ENCODE peak calls at places on chromosomes 4 and X, in eight cellular contexts. One of them, this sample, is unnamed.

GRCh38 chr4:88008624-88009235 is 1.3 kb downstream of the PKD2 start:
- DNase-seq in fibroblast of lung: peak
- DNase-seq in astrocyte of the spinal cord: peak
- DNase-seq in kidney epithelial cell: no peak
- DNase-seq in tibial artery: no peak
- DNase-seq in foreskin fibroblast: no peak
- DNase-seq in hepatocyte: no peak
- DNase-seq in K562: no peak
- DNase-seq in this sample: no peak

GRCh38 chrX:11664211-11664888 is 1.4 kb downstream of the ARHGAP6 start:
- DNase-seq in fibroblast of lung: no peak
- DNase-seq in astrocyte of the spinal cord: peak
- DNase-seq in kidney epithelial cell: no peak
- DNase-seq in tibial artery: no peak
- DNase-seq in foreskin fibroblast: no peak
- DNase-seq in hepatocyte: peak
- DNase-seq in K562: no peak
- DNase-seq in this sample: peak

GRCh38 chrX:102672876-102673275 is 21.6 kb downstream of the GPRASP1 start:
- DNase-seq in fibroblast of lung: peak
- DNase-seq in astrocyte of the spinal cord: no peak
- DNase-seq in kidney epithelial cell: no peak
- DNase-seq in tibial artery: no peak
- DNase-seq in foreskin fibroblast: no peak
- DNase-seq in hepatocyte: no peak
- DNase-seq in K562: no peak
- DNase-seq in this sample: peak

GRCh38 chr4:173415092-173415491 is 16.2 kb upstream of the SCRG1 start:
- DNase-seq in fibroblast of lung: no peak
- DNase-seq in astrocyte of the spinal cord: no peak
- DNase-seq in kidney epithelial cell: no peak
- DNase-seq in tibial artery: no peak
- DNase-seq in foreskin fibroblast: no peak
- DNase-seq in hepatocyte: no peak
- DNase-seq in K562: no peak
- DNase-seq in this sample: peak

GRCh38 chrX:15293471-15293870 is 22.0 kb downstream of the ASB11 start:
- DNase-seq in fibroblast of lung: no peak
- DNase-seq in astrocyte of the spinal cord: no peak
- DNase-seq in kidney epithelial cell: no peak
- DNase-seq in tibial artery: no peak
- DNase-seq in foreskin fibroblast: no peak
- DNase-seq in hepatocyte: no peak
- DNase-seq in K562: no peak
- DNase-seq in this sample: no peak

GRCh38 chrX:39753296-39753996 is 344.3 kb downstream of the BCOR start:
- DNase-seq in fibroblast of lung: no peak
- DNase-seq in astrocyte of the spinal cord: no peak
- DNase-seq in kidney epithelial cell: no peak
- DNase-seq in tibial artery: no peak
- DNase-seq in foreskin fibroblast: no peak
- DNase-seq in hepatocyte: peak
- DNase-seq in K562: peak
- DNase-seq in this sample: peak

GRCh38 chrX:97006167-97006566 is 122.5 kb downstream of the RPA4 start:
- DNase-seq in fibroblast of lung: no peak
- DNase-seq in astrocyte of the spinal cord: no peak
- DNase-seq in kidney epithelial cell: no peak
- DNase-seq in tibial artery: no peak
- DNase-seq in foreskin fibroblast: no peak
- DNase-seq in hepatocyte: no peak
- DNase-seq in K562: no peak
- DNase-seq in this sample: no peak

GRCh38 chr4:2356123-2357069 is 62.0 kb downstream of the ZFYVE28 start:
- DNase-seq in fibroblast of lung: no peak
- DNase-seq in astrocyte of the spinal cord: no peak
- DNase-seq in kidney epithelial cell: no peak
- DNase-seq in tibial artery: no peak
- DNase-seq in foreskin fibroblast: no peak
- DNase-seq in hepatocyte: no peak
- DNase-seq in K562: no peak
- DNase-seq in this sample: no peak

GRCh38 chr4:95118507-95118906 is 360.8 kb downstream of the BMPR1B start:
- DNase-seq in fibroblast of lung: no peak
- DNase-seq in astrocyte of the spinal cord: no peak
- DNase-seq in kidney epithelial cell: no peak
- DNase-seq in tibial artery: no peak
- DNase-seq in foreskin fibroblast: no peak
- DNase-seq in hepatocyte: peak
- DNase-seq in K562: no peak
- DNase-seq in this sample: no peak

GRCh38 chrX:85084770-85085393 is 81.2 kb downstream of the APOOL start:
- DNase-seq in fibroblast of lung: peak
- DNase-seq in astrocyte of the spinal cord: peak
- DNase-seq in kidney epithelial cell: peak
- DNase-seq in tibial artery: no peak
- DNase-seq in foreskin fibroblast: peak
- DNase-seq in hepatocyte: peak
- DNase-seq in K562: peak
- DNase-seq in this sample: peak

GRCh38 chrX:131405497-131405896 is 116.4 kb upstream of the IGSF1 start:
- DNase-seq in fibroblast of lung: no peak
- DNase-seq in astrocyte of the spinal cord: no peak
- DNase-seq in kidney epithelial cell: no peak
- DNase-seq in tibial artery: no peak
- DNase-seq in foreskin fibroblast: no peak
- DNase-seq in hepatocyte: no peak
- DNase-seq in K562: no peak
- DNase-seq in this sample: no peak

GRCh38 chr4:177005801-177006230 is 213.1 kb upstream of the VEGFC start:
- DNase-seq in fibroblast of lung: peak
- DNase-seq in astrocyte of the spinal cord: peak
- DNase-seq in kidney epithelial cell: peak
- DNase-seq in tibial artery: no peak
- DNase-seq in foreskin fibroblast: peak
- DNase-seq in hepatocyte: no peak
- DNase-seq in K562: no peak
- DNase-seq in this sample: peak

DNA sequence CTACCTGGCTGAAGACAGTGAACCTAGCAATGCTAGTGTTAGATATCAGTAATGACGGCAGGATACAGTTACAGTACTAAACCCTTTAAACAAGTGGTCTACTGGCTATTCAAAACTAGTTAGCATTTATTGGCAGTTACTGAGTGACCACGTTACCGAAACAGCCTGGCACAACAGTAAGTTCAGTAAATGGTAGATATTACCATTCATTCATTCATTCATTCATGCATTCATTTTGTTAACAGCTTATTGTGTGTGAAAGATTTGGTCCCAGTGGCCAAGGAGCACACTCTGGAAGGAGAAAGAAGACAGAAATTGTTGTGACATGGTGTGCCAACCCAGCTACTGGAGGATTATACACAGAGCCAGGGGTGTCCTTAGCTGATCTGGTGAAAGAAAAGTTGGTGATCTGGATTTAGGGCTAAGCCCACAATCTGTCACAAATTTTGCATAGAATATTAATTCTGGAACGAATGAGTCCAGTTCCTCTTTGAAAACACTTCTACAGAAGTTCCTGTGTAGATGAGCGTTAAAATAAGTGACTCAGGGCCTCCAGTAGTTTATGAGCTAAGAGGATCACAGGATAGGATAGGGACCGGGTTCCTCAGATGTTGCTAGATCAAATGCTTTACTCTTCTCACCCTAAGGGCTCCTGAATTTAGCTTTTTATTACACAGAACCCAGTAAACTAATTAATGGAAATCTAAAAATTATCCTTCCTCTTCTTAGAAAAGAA is 179.1 kb downstream of the CBR4 start:
- DNase-seq in fibroblast of lung: no peak
- DNase-seq in astrocyte of the spinal cord: peak
- DNase-seq in kidney epithelial cell: no peak
- DNase-seq in tibial artery: no peak
- DNase-seq in foreskin fibroblast: no peak
- DNase-seq in hepatocyte: no peak
- DNase-seq in K562: no peak
- DNase-seq in this sample: peak
- H3K4me3 ChIP-seq in fibroblast of lung: peak
- H3K4me3 ChIP-seq in astrocyte of the spinal cord: peak
- H3K4me3 ChIP-seq in kidney epithelial cell: no peak
- H3K4me3 ChIP-seq in tibial artery: peak
- H3K4me3 ChIP-seq in foreskin fibroblast: peak
- H3K4me3 ChIP-seq in hepatocyte: peak
- H3K4me3 ChIP-seq in K562: no peak
- H3K4me3 ChIP-seq in this sample: no peak

GRCh38 chrX:120839506-120839905 is 36.2 kb downstream of the CT47B1 start:
- DNase-seq in fibroblast of lung: no peak
- DNase-seq in astrocyte of the spinal cord: peak
- DNase-seq in kidney epithelial cell: no peak
- DNase-seq in tibial artery: no peak
- DNase-seq in foreskin fibroblast: peak
- DNase-seq in hepatocyte: no peak
- DNase-seq in K562: no peak
- DNase-seq in this sample: peak

DNA sequence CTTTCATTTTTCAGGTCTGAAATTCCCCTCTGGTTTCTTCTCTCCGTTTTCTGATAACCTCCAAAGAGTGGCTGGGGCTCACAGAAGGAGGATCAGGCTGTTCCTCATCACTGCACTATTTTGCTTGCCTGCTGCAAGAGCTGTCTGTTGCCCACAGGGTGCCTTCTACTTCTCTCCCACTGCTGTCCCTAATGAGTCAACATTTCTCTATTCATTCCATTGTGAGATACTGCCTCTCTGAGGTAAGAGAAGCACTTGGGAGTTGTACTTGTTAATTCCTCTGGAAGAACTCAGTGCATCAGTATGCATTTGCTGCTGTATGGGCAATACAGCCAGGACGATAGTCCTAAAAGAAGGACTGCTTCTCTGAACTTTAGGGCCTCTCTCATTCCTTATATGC is 34.8 kb downstream of the CT47B1 start:
- DNase-seq in fibroblast of lung: no peak
- DNase-seq in astrocyte of the spinal cord: peak
- DNase-seq in kidney epithelial cell: no peak
- DNase-seq in tibial artery: no peak
- DNase-seq in foreskin fibroblast: peak
- DNase-seq in hepatocyte: no peak
- DNase-seq in K562: no peak
- DNase-seq in this sample: peak
- TF ChIP-seq CTCF in fibroblast of lung: no peak
- TF ChIP-seq CTCF in astrocyte of the spinal cord: no peak
- TF ChIP-seq CTCF in kidney epithelial cell: no peak
- TF ChIP-seq CTCF in tibial artery: no peak
- TF ChIP-seq CTCF in foreskin fibroblast: no peak
- TF ChIP-seq CTCF in hepatocyte: no peak
- TF ChIP-seq CTCF in K562: no peak
- TF ChIP-seq CTCF in this sample: peak

GRCh38 chr4:20017035-20017434 is 234.7 kb upstream of the SLIT2 start:
- DNase-seq in fibroblast of lung: peak
- DNase-seq in astrocyte of the spinal cord: peak
- DNase-seq in kidney epithelial cell: no peak
- DNase-seq in tibial artery: no peak
- DNase-seq in foreskin fibroblast: peak
- DNase-seq in hepatocyte: no peak
- DNase-seq in K562: no peak
- DNase-seq in this sample: peak
- H3K4me3 ChIP-seq in fibroblast of lung: no peak
- H3K4me3 ChIP-seq in astrocyte of the spinal cord: no peak
- H3K4me3 ChIP-seq in kidney epithelial cell: no peak
- H3K4me3 ChIP-seq in tibial artery: no peak
- H3K4me3 ChIP-seq in foreskin fibroblast: no peak
- H3K4me3 ChIP-seq in hepatocyte: no peak
- H3K4me3 ChIP-seq in K562: no peak
- H3K4me3 ChIP-seq in this sample: no peak

GRCh38 chr4:165360985-165361678 is 17.7 kb upstream of the CPE start:
- DNase-seq in fibroblast of lung: no peak
- DNase-seq in astrocyte of the spinal cord: no peak
- DNase-seq in kidney epithelial cell: no peak
- DNase-seq in tibial artery: no peak
- DNase-seq in foreskin fibroblast: no peak
- DNase-seq in hepatocyte: no peak
- DNase-seq in K562: no peak
- DNase-seq in this sample: no peak

GRCh38 chr4:165351359-165352130 is 24.1 kb downstream of the MSMO1 start:
- DNase-seq in fibroblast of lung: no peak
- DNase-seq in astrocyte of the spinal cord: no peak
- DNase-seq in kidney epithelial cell: no peak
- DNase-seq in tibial artery: no peak
- DNase-seq in foreskin fibroblast: no peak
- DNase-seq in hepatocyte: no peak
- DNase-seq in K562: no peak
- DNase-seq in this sample: no peak

GRCh38 chr4:165359501-165359900 is 19.3 kb upstream of the CPE start:
- DNase-seq in fibroblast of lung: peak
- DNase-seq in astrocyte of the spinal cord: no peak
- DNase-seq in kidney epithelial cell: no peak
- DNase-seq in tibial artery: no peak
- DNase-seq in foreskin fibroblast: no peak
- DNase-seq in hepatocyte: no peak
- DNase-seq in K562: no peak
- DNase-seq in this sample: peak

GRCh38 chr4:165360041-165360782 is 18.6 kb upstream of the CPE start:
- DNase-seq in fibroblast of lung: peak
- DNase-seq in astrocyte of the spinal cord: no peak
- DNase-seq in kidney epithelial cell: no peak
- DNase-seq in tibial artery: no peak
- DNase-seq in foreskin fibroblast: no peak
- DNase-seq in hepatocyte: no peak
- DNase-seq in K562: no peak
- DNase-seq in this sample: no peak

GRCh38 chr4:165355900-165356300 is 22.9 kb upstream of the CPE start:
- DNase-seq in fibroblast of lung: peak
- DNase-seq in astrocyte of the spinal cord: peak
- DNase-seq in kidney epithelial cell: no peak
- DNase-seq in tibial artery: peak
- DNase-seq in foreskin fibroblast: no peak
- DNase-seq in hepatocyte: peak
- DNase-seq in K562: no peak
- DNase-seq in this sample: peak
- TF ChIP-seq CTCF in fibroblast of lung: peak
- TF ChIP-seq CTCF in astrocyte of the spinal cord: peak
- TF ChIP-seq CTCF in kidney epithelial cell: peak
- TF ChIP-seq CTCF in tibial artery: peak
- TF ChIP-seq CTCF in foreskin fibroblast: peak
- TF ChIP-seq CTCF in hepatocyte: peak
- TF ChIP-seq CTCF in K562: peak
- TF ChIP-seq CTCF in this sample: peak

This sample was measured in cardiac fibroblast.